ENCODE peak calls at places on chromosomes 4 and X, in nine cellular contexts. V is tibial artery, N is mesenteric fat pad, J is mesenchymal stem cell, F is NCI-H2171 treated with DMSO at 0.1 percent for 48 hours, K is germinal center, G is NCI-H1092 treated with DMSO at 0.1 percent for 48 hours, U is T-cell, B is iris pigment epithelial cell. S is an unnamed sample.

GRCh38 chr4:141636077-141636770 is at the start of gene IL15:
- DNase-seq in B (peak), U (peak), N (peak), F (no peak), V (peak), J (peak), K (peak), G (peak), S (peak)

GRCh38 chr4:168720396-168720795 is 223.5 kb downstream of the PALLD start:
- DNase-seq in V (no peak), B (no peak), J (no peak), G (no peak), K (no peak), N (no peak), F (no peak), U (no peak), S (no peak)

GRCh38 chr4:165826166-165826565 is 46.9 kb upstream of the TLL1 start:
- DNase-seq in N (no peak), B (no peak), V (no peak), F (no peak), K (no peak), J (no peak), G (no peak), U (no peak), S (no peak)

GRCh38 chrX:136823175-136823574 is 42.4 kb upstream of the ARHGEF6 start:
- DNase-seq in G (no peak), K (no peak), B (peak), F (no peak), U (no peak), V (no peak), N (no peak), J (no peak), S (no peak)

GRCh38 chr4:70874268-70875156 is 27.7 kb upstream of the MOB1B start:
- DNase-seq in U (no peak), G (no peak), B (no peak), K (peak), V (no peak), N (no peak), F (no peak), J (no peak), S (no peak)

GRCh38 chr4:82744284-82744963 is 54.2 kb downstream of the SCD5 start:
- DNase-seq in U (no peak), B (peak), N (no peak), J (no peak), F (no peak), G (no peak), K (no peak), V (no peak), S (no peak)

GRCh38 chr4:53490161-53490915 is 100.9 kb downstream of the LNX1 start:
- DNase-seq in N (no peak), B (peak), F (no peak), J (peak), K (no peak), U (no peak), V (no peak), G (no peak), S (peak)

GRCh38 chrX:23883737-23884354 is 23.9 kb downstream of the APOO start:
- DNase-seq in B (peak), J (peak), G (no peak), N (no peak), K (no peak), F (peak), U (no peak), V (no peak), S (peak)

GRCh38 chrX:586351-586750 is 44.2 kb upstream of the SHOX start:
- DNase-seq in K (no peak), U (no peak), V (no peak), B (no peak), N (no peak), G (no peak), F (no peak), J (no peak), S (no peak)

GRCh38 chr4:123299212-123299651 is 97.4 kb upstream of the SPRY1 start:
- DNase-seq in U (no peak), V (no peak), N (no peak), K (no peak), G (no peak), F (no peak), J (peak), B (peak), S (peak)

GRCh38 chr4:43242611-43243010 is 350.1 kb downstream of the GRXCR1 start:
- DNase-seq in N (no peak), J (peak), U (no peak), B (peak), F (no peak), G (no peak), K (no peak), V (no peak), S (peak)

GRCh38 chr4:123350191-123350544 is 46.4 kb upstream of the SPRY1 start:
- DNase-seq in J (no peak), B (peak), U (no peak), V (no peak), G (peak), N (no peak), K (no peak), F (no peak), S (peak)

GRCh38 chrX:153908219-153908875 is 3.9 kb downstream of the AVPR2 start:
- DNase-seq in B (no peak), K (no peak), F (peak), V (no peak), G (no peak), U (no peak), N (no peak), J (no peak), S (no peak)

GRCh38 chr4:76639292-76639691 is 204.3 kb downstream of the SHROOM3 start:
- DNase-seq in N (no peak), V (no peak), J (no peak), K (no peak), F (no peak), G (no peak), U (no peak), B (no peak), S (no peak)

GRCh38 chr4:8171941-8172924 is 13.6 kb upstream of the ABLIM2 start:
- DNase-seq in B (no peak), F (no peak), G (no peak), K (peak), J (no peak), N (no peak), U (no peak), V (no peak), S (no peak)

GRCh38 chrX:69093960-69094935 is 71.0 kb downstream of the PJA1 start:
- DNase-seq in U (no peak), G (peak), F (peak), K (peak), B (peak), N (no peak), J (peak), V (no peak), S (peak)

GRCh38 chr4:152328595-152328994 is 207.3 kb downstream of the FBXW7 start:
- DNase-seq in N (no peak), B (peak), J (no peak), U (no peak), G (no peak), F (no peak), V (no peak), K (no peak), S (no peak)

GRCh38 chr4:180665994-180666818 is 1577.0 kb upstream of the TENM3 start:
- DNase-seq in N (no peak), F (peak), B (peak), J (peak), K (peak), U (no peak), G (peak), V (no peak), S (peak)

GRCh38 chrX:12973561-12974216 is 1.2 kb upstream of the TMSB4X start:
- DNase-seq in F (no peak), B (no peak), J (no peak), K (no peak), U (peak), V (peak), G (no peak), N (no peak), S (no peak)

GRCh38 chr4:105978684-105979296 is 83.5 kb downstream of the NPNT start:
- DNase-seq in V (peak), J (peak), U (no peak), B (peak), K (no peak), N (no peak), G (no peak), F (no peak), S (no peak)

GRCh38 chrX:53332204-53332603 is 50.8 kb upstream of the IQSEC2 start:
- DNase-seq in U (no peak), G (no peak), V (no peak), K (no peak), B (no peak), N (no peak), J (no peak), F (no peak), S (no peak)

GRCh38 chr4:102439835-102440234 is 61.3 kb upstream of the NFKB1 start:
- DNase-seq in F (no peak), U (no peak), B (peak), V (no peak), G (no peak), N (no peak), J (peak), K (no peak), S (peak)

GRCh38 chrX:14028473-14028872 is 1.2 kb downstream of the GEMIN8 start:
- DNase-seq in K (no peak), V (no peak), G (no peak), F (no peak), N (no peak), B (no peak), J (no peak), U (no peak), S (no peak)

GRCh38 chr4:101417046-101417445 is 69.7 kb upstream of the PPP3CA start:
- DNase-seq in G (no peak), K (no peak), V (no peak), B (no peak), J (no peak), U (no peak), N (no peak), F (no peak), S (no peak)

GRCh38 chr4:87353592-87353991 is 30.9 kb upstream of the HSD17B13 start:
- DNase-seq in G (peak), F (no peak), U (no peak), V (peak), N (no peak), J (peak), K (peak), B (peak), S (peak)

GRCh38 chr4:48930654-48931053 is 24.1 kb upstream of the OCIAD2 start:
- DNase-seq in G (no peak), V (no peak), J (no peak), B (no peak), F (no peak), N (no peak), U (no peak), K (peak), S (no peak)

GRCh38 chr4:26731342-26731741 is 129.3 kb upstream of the STIM2 start:
- DNase-seq in G (no peak), V (no peak), B (peak), F (no peak), N (no peak), K (no peak), J (no peak), U (no peak), S (no peak)

GRCh38 chr4:16083217-16084191 is at the start of gene PROM1:
- DNase-seq in F (no peak), B (no peak), K (no peak), G (peak), J (no peak), V (no peak), N (no peak), U (no peak), S (no peak)

GRCh38 chr4:145808848-145809512 is 129.0 kb downstream of the C4orf51 start:
- DNase-seq in F (no peak), K (no peak), G (no peak), V (no peak), N (no peak), B (no peak), J (no peak), U (no peak), S (no peak)

GRCh38 chr4:92232566-92232965 is 71.2 kb upstream of the GRID2 start:
- DNase-seq in V (no peak), U (no peak), K (no peak), B (peak), N (no peak), F (no peak), J (no peak), G (no peak), S (peak)

GRCh38 chr4:40211224-40212185 is 14.7 kb downstream of the RHOH start:
- DNase-seq in J (peak), F (no peak), K (no peak), B (peak), G (no peak), U (no peak), N (no peak), V (no peak), S (peak)